ENCODE peak calls at places on chromosomes 11 and 22, in five cellular contexts. Z is HFFc6; K is cardiac fibroblast; H is activated CD4-positive, alpha-beta memory T cell treated with anti-CD3 and anti-CD28 coated beads, Interleukin-2, amount 10 ng/mL, durations not matched to agents 7 days and 5 days; M is GF-D8. F is an unnamed sample.

GRCh38 chr11:110184974-110185597 is 91.9 kb downstream of the ZC3H12C start:
- DNase-seq in H (no peak), M (no peak), Z (no peak), K (peak), F (no peak)

GRCh38 chr11:95920460-95921105 is 3.3 kb downstream of the MTMR2 start:
- DNase-seq in Z (peak), H (no peak), M (no peak), K (peak), F (no peak)

GRCh38 chr11:19018901-19019300 is 41.6 kb downstream of the MRGPRX2 start:
- DNase-seq in H (no peak), M (no peak), Z (no peak), K (no peak), F (no peak)

GRCh38 chr22:40452730-40453487 is 82.5 kb downstream of the SGSM3 start:
- DNase-seq in K (no peak), M (peak), H (no peak), Z (no peak), F (no peak)

GRCh38 chr22:46057762-46058420 is 80.9 kb upstream of the WNT7B start:
- DNase-seq in M (peak), K (peak), Z (peak), H (peak), F (no peak)

GRCh38 chr11:31874631-31875191 is 63.6 kb upstream of the PAX6 start:
- DNase-seq in H (no peak), Z (no peak), M (no peak), K (no peak), F (no peak)

GRCh38 chr22:37161442-37161841 is 11.7 kb upstream of the IL2RB start:
- DNase-seq in Z (no peak), H (peak), M (no peak), K (no peak), F (no peak)

GRCh38 chr11:107666911-107667568 is 44.8 kb downstream of the SLN start:
- DNase-seq in M (no peak), Z (no peak), H (no peak), K (no peak), F (no peak)

GRCh38 chr11:43737194-43737575 is 56.6 kb downstream of the HSD17B12 start:
- DNase-seq in K (no peak), H (no peak), Z (no peak), M (no peak), F (no peak)

GRCh38 chr11:66112640-66113098 is 42.6 kb downstream of the PACS1 start:
- DNase-seq in Z (peak), K (peak), M (no peak), H (no peak), F (no peak)

GRCh38 chr22:45638834-45639746 is 32.5 kb upstream of the ATXN10 start:
- DNase-seq in K (peak), Z (peak), M (no peak), H (peak), F (no peak)

GRCh38 chr22:30290318-30290678 is 993 bp upstream of the CASTOR1 start:
- DNase-seq in K (no peak), H (no peak), Z (no peak), M (no peak), F (no peak)

GRCh38 chr22:37633693-37634504 is 5.6 kb upstream of the SH3BP1 start:
- DNase-seq in Z (peak), K (peak), M (peak), H (peak), F (peak)

GRCh38 chr11:75668508-75669297 is at the start of gene MAP6:
- DNase-seq in Z (no peak), H (peak), K (no peak), M (no peak), F (no peak)

GRCh38 chr11:95734009-95734572 is 55.5 kb downstream of the FAM76B start:
- DNase-seq in H (no peak), Z (no peak), K (no peak), M (no peak), F (no peak)

GRCh38 chr22:40224702-40225101 is 47.0 kb downstream of the TNRC6B start:
- DNase-seq in H (no peak), K (no peak), Z (no peak), M (no peak), F (no peak)

GRCh38 chr11:66335531-66336233 is 552 bp downstream of the RIN1 start:
- DNase-seq in K (peak), M (no peak), Z (peak), H (no peak), F (no peak)

GRCh38 chr22:49970528-49971231 is 10.1 kb downstream of the PIM3 start:
- DNase-seq in K (peak), H (peak), M (peak), Z (peak), F (peak)

GRCh38 chr22:24847490-24847889 is 41.5 kb downstream of the SGSM1 start:
- DNase-seq in K (no peak), Z (no peak), M (no peak), H (no peak), F (no peak)

GRCh38 chr11:10670099-10670498 is 23.5 kb downstream of the IRAG1 start:
- DNase-seq in Z (no peak), H (no peak), M (no peak), K (no peak), F (no peak)

GRCh38 chr22:37983860-37984791 is at the start of gene SOX10:
- DNase-seq in K (no peak), M (no peak), Z (no peak), H (no peak), F (no peak)

GRCh38 chr11:16013649-16014275 is 342.6 kb downstream of the SOX6 start:
- DNase-seq in M (no peak), K (no peak), H (no peak), Z (peak), F (no peak)

GRCh38 chr11:121367434-121367833 is 74.9 kb downstream of the SC5D start:
- DNase-seq in H (peak), Z (no peak), K (peak), M (no peak), F (no peak)

GRCh38 chr11:66970808-66971442 is 4.2 kb upstream of the C11orf86 start:
- DNase-seq in H (peak), Z (peak), K (peak), M (no peak), F (peak)

GRCh38 chr22:48941903-48942625 is 885.6 kb downstream of the BRD1 start:
- DNase-seq in H (peak), Z (no peak), M (no peak), K (no peak), F (no peak)